ENCODE peak calls at places on chromosomes 3 and 15, in four cellular contexts. U is WTC11, H is K562, J is HepG2. D is an unnamed sample.

GRCh38 chr15:71786673-71787072 is 23.7 kb upstream of the NR2E3 start:
- DNase-seq in U (no peak), H (no peak), J (no peak), D (no peak)

GRCh38 chr3:33000698-33001385 is 49.4 kb downstream of the CCR4 start:
- DNase-seq in U (no peak), H (no peak), J (no peak), D (no peak)

GRCh38 chr3:70703305-70704102 is 391.1 kb upstream of the MDFIC2 start:
- DNase-seq in U (peak), H (no peak), J (no peak), D (no peak)

GRCh38 chr15:26115229-26115943 is 252.3 kb upstream of the ATP10A start:
- DNase-seq in U (no peak), H (no peak), J (peak), D (no peak)

GRCh38 chr15:59687831-59688230 is 1.3 kb downstream of the BNIP2 start:
- DNase-seq in U (no peak), H (no peak), J (peak), D (no peak)

GRCh38 chr3:50749822-50750221 is 75.1 kb downstream of the DOCK3 start:
- DNase-seq in U (peak), H (no peak), J (no peak), D (no peak)

GRCh38 chr3:180828001-180828720 is 84.3 kb upstream of the FXR1 start:
- DNase-seq in U (no peak), H (no peak), J (no peak), D (no peak)

GRCh38 chr3:171506743-171507319 is 46.6 kb upstream of the TNIK start:
- DNase-seq in U (no peak), H (no peak), J (no peak), D (no peak)

GRCh38 chr3:146222204-146223046 is 28.5 kb downstream of the PLSCR4 start:
- DNase-seq in U (peak), H (no peak), J (peak), D (peak)

GRCh38 chr3:4814302-4814903 is 164.8 kb upstream of the BHLHE40 start:
- DNase-seq in U (no peak), H (peak), J (no peak), D (no peak)

GRCh38 chr3:12638105-12638504 is 25.8 kb downstream of the RAF1 start:
- DNase-seq in U (no peak), H (peak), J (no peak), D (no peak)

GRCh38 chr3:195072916-195073564 is 197.9 kb downstream of the XXYLT1 start:
- DNase-seq in U (no peak), H (no peak), J (no peak), D (no peak)

GRCh38 chr3:115695081-115695480 is 71.8 kb downstream of the GAP43 start:
- DNase-seq in U (no peak), H (no peak), J (no peak), D (no peak)

DNA sequence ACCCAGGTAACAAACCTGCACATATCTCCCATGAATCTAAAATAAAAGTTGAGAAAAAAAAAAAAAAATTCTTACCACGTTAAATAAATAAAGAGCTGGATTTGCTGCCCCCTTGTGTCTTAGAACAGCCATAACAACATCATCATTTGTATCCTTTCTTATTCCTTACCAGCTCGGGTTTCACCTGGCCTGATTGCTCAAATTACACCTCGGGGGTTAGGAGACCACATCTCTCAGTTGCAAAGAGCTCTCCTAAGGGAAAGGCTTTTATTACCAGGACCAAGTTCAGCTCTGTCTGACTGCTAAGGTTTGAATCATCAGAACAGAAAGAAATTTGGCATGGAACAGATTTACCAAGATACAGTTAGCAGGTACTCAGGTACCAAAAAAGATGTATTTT is 25.8 kb upstream of the RPL39L start:
- DNase-seq in U (peak), H (peak), J (peak), D (peak)
- TF ChIP-seq HMGXB4 in U (no peak), H (no peak), J (no peak), D (no peak)

GRCh38 chr3:96983731-96984130 is 169.3 kb downstream of the EPHA6 start:
- DNase-seq in U (no peak), H (no peak), J (no peak), D (no peak)

GRCh38 chr3:96991812-96992211 is 177.4 kb downstream of the EPHA6 start:
- DNase-seq in U (no peak), H (no peak), J (no peak), D (no peak)

DNA sequence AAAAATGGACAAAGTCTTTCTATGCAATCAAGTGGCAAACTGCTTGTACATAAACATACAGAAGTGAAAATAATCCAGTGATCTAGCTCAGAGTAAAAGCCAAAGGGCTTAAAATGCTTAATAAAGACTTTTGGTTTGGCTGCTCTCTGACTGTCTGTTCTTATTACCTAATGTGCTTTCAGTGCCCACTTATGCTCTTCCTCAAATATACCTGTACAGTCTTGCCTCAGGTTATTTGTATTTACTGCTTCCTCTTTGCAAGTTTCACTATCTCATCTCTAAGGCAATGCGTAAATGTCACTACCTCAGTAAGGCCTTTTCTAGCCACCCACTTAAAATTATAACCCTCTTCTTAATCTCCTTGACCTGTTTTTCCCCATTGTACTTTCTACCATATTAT is 171.8 kb downstream of the EPHA6 start:
- DNase-seq in U (no peak), H (no peak), J (no peak), D (no peak)
- TF ChIP-seq HMGXB4 in U (no peak), H (no peak), J (no peak), D (no peak)

DNA sequence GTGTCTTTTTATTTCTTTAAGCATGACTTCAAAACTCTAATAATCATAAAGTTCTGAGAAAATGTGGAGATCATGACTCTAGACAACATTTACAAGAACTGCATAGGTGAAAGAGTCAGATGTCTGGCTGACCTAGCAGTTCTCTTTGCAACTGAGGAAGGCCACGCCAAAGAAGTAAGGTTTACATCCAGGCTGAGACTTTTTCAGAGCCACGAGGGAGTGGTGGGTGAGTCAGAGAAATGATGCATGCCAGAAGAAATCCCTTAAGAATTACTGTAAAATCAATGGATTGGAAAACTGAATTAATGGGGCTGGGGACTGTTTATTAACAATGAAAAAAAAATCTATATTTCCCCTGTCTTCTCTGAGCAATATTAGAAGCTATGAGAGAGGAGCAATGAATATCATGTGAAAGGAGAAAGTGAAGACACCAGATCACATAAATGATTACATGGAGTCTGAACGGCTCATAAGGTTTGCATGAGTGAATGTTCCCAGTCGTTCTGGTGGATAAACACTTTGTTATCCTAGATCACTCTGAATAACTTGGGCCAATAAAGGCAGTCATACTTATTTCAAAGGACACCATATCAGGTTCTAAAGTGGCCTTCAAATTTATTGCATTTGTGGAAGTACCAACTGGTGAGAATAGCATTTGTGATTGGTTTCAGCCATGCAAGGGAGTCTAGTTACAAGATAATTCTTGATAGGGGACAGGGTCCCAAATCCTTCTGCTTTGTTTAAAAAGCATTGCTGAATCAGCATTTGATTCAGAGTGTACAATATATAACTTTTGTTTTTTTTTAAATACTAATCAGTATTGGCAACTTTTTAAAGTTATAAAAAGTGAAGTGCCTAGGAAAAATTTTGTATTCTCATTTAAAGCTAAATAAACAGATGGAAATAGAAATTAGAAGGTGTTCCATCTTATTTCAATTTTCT is 75.7 kb upstream of the SLC25A26 start:
- DNase-seq in U (no peak), H (no peak), J (no peak), D (no peak)
- TF ChIP-seq HMGXB4 in U (no peak), H (no peak), J (no peak), D (no peak)

DNA sequence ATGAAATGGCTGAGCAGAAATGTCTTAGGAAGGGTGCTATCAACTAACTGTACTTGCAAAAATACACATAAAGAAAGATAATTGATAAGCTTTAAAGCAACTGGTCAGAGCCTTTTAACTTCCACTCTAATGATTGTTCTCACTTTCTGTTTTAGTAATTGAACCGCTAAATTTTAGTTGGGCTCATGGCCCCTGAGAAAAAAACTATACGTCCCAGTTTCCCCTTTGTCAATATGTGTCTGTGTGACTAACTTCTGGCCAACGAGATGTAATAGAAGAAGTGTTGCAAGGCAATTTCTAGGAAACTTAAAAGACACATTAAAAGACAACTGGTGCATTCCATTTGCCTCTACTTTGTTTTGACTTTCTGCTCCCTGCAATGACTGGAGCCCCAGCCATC is 223.9 kb downstream of the NR1D2 start:
- DNase-seq in U (no peak), H (no peak), J (no peak), D (no peak)
- TF ChIP-seq HMGXB4 in U (no peak), H (no peak), J (no peak), D (no peak)

GRCh38 chr3:96478496-96478895 is 335.9 kb upstream of the EPHA6 start:
- DNase-seq in U (no peak), H (no peak), J (no peak), D (no peak)
- TF ChIP-seq HMGXB4 in U (no peak), H (no peak), J (no peak), D (no peak)